ENCODE peak calls at places on chromosome 7, in six cellular contexts. One of them, this sample, is unnamed.

GRCh38 chr7:108605582-108606173 is 36.0 kb downstream of the DNAJB9 start:
- DNase-seq in cardiac fibroblast: no peak
- DNase-seq in astrocyte of the spinal cord: no peak
- DNase-seq in fibroblast of mammary gland: no peak
- DNase-seq in H7: no peak
- DNase-seq in adrenal gland: no peak
- DNase-seq in this sample: no peak

GRCh38 chr7:149729983-149730801 is 43.2 kb downstream of the ZNF467 start:
- DNase-seq in astrocyte of the spinal cord: no peak
- DNase-seq in adrenal gland: no peak
- DNase-seq in fibroblast of mammary gland: no peak
- DNase-seq in H7: no peak
- DNase-seq in cardiac fibroblast: no peak
- DNase-seq in this sample: peak

GRCh38 chr7:123979876-123980275 is 53.0 kb downstream of the TMEM229A start:
- DNase-seq in adrenal gland: no peak
- DNase-seq in cardiac fibroblast: peak
- DNase-seq in astrocyte of the spinal cord: peak
- DNase-seq in fibroblast of mammary gland: peak
- DNase-seq in H7: no peak
- DNase-seq in this sample: no peak

GRCh38 chr7:124349443-124349842 is 316.6 kb upstream of the TMEM229A start:
- DNase-seq in cardiac fibroblast: no peak
- DNase-seq in H7: no peak
- DNase-seq in adrenal gland: no peak
- DNase-seq in fibroblast of mammary gland: no peak
- DNase-seq in astrocyte of the spinal cord: no peak
- DNase-seq in this sample: no peak

GRCh38 chr7:111370002-111370401 is 192.3 kb downstream of the IMMP2L start:
- DNase-seq in fibroblast of mammary gland: no peak
- DNase-seq in cardiac fibroblast: no peak
- DNase-seq in H7: no peak
- DNase-seq in adrenal gland: no peak
- DNase-seq in astrocyte of the spinal cord: no peak
- DNase-seq in this sample: no peak

GRCh38 chr7:103447073-103447960 is 1.3 kb upstream of the SLC26A5 start:
- DNase-seq in adrenal gland: peak
- DNase-seq in H7: peak
- DNase-seq in fibroblast of mammary gland: peak
- DNase-seq in astrocyte of the spinal cord: peak
- DNase-seq in cardiac fibroblast: peak
- DNase-seq in this sample: no peak

GRCh38 chr7:139909379-139910050 is 80.5 kb downstream of the TBXAS1 start:
- DNase-seq in H7: no peak
- DNase-seq in cardiac fibroblast: peak
- DNase-seq in adrenal gland: no peak
- DNase-seq in fibroblast of mammary gland: peak
- DNase-seq in astrocyte of the spinal cord: peak
- DNase-seq in this sample: no peak

GRCh38 chr7:50339990-50340500 is 35.5 kb downstream of the IKZF1 start:
- DNase-seq in fibroblast of mammary gland: no peak
- DNase-seq in astrocyte of the spinal cord: no peak
- DNase-seq in H7: peak
- DNase-seq in adrenal gland: no peak
- DNase-seq in cardiac fibroblast: no peak
- DNase-seq in this sample: no peak

GRCh38 chr7:134548877-134549276 is at the start of gene AKR1B15:
- DNase-seq in cardiac fibroblast: peak
- DNase-seq in fibroblast of mammary gland: peak
- DNase-seq in adrenal gland: no peak
- DNase-seq in H7: no peak
- DNase-seq in astrocyte of the spinal cord: no peak
- DNase-seq in this sample: no peak

GRCh38 chr7:22664988-22665798 is 61.8 kb upstream of the IL6 start:
- DNase-seq in adrenal gland: no peak
- DNase-seq in H7: peak
- DNase-seq in astrocyte of the spinal cord: no peak
- DNase-seq in cardiac fibroblast: no peak
- DNase-seq in fibroblast of mammary gland: no peak
- DNase-seq in this sample: no peak

DNA sequence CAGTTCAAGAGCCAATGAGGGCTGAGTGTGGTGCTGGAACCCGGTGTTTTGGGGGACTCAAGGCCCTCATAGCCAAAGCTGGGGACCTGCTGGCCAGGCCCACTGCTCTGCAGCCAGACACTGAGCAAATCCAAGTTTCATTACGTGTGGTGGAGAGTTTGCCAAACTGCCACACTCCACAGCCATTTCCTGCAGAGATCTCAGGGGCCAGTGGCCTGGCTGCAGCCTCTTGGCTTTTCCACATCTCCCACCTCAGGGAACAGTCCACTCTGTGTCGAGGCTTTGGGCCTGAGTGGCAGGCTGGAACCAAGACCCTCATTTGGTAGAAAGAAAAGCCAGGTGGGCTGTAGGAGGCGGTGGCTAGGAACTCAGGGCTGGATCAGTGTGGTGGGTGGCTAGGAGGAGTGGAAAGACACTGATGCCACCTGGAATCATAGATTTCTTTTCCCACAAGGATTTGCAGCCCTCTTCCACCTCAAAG is 3.2 kb downstream of the HOXA11 start:
- DNase-seq in cardiac fibroblast: no peak
- DNase-seq in astrocyte of the spinal cord: no peak
- DNase-seq in fibroblast of mammary gland: no peak
- DNase-seq in H7: peak
- DNase-seq in adrenal gland: peak
- DNase-seq in this sample: no peak
- H3K4me3 ChIP-seq in cardiac fibroblast: no peak
- H3K4me3 ChIP-seq in astrocyte of the spinal cord: no peak
- H3K4me3 ChIP-seq in fibroblast of mammary gland: no peak
- H3K4me3 ChIP-seq in H7: no peak
- H3K4me3 ChIP-seq in adrenal gland: no peak
- H3K4me3 ChIP-seq in this sample: no peak

GRCh38 chr7:27236053-27236410 is 6.6 kb upstream of the EVX1 start:
- DNase-seq in fibroblast of mammary gland: no peak
- DNase-seq in astrocyte of the spinal cord: no peak
- DNase-seq in H7: no peak
- DNase-seq in adrenal gland: no peak
- DNase-seq in cardiac fibroblast: no peak
- DNase-seq in this sample: no peak
- H3K4me3 ChIP-seq in fibroblast of mammary gland: peak
- H3K4me3 ChIP-seq in astrocyte of the spinal cord: no peak
- H3K4me3 ChIP-seq in H7: peak
- H3K4me3 ChIP-seq in adrenal gland: no peak
- H3K4me3 ChIP-seq in cardiac fibroblast: no peak
- H3K4me3 ChIP-seq in this sample: peak

GRCh38 chr7:128102490-128103291 is 71.5 kb upstream of the LRRC4 start:
- DNase-seq in H7: no peak
- DNase-seq in fibroblast of mammary gland: no peak
- DNase-seq in adrenal gland: no peak
- DNase-seq in astrocyte of the spinal cord: no peak
- DNase-seq in cardiac fibroblast: peak
- DNase-seq in this sample: no peak
- H3K4me3 ChIP-seq in H7: no peak
- H3K4me3 ChIP-seq in fibroblast of mammary gland: no peak
- H3K4me3 ChIP-seq in adrenal gland: no peak
- H3K4me3 ChIP-seq in astrocyte of the spinal cord: no peak
- H3K4me3 ChIP-seq in cardiac fibroblast: no peak
- H3K4me3 ChIP-seq in this sample: no peak

GRCh38 chr7:19665399-19666008 is 43.3 kb downstream of the POLR1F start:
- DNase-seq in H7: no peak
- DNase-seq in fibroblast of mammary gland: peak
- DNase-seq in adrenal gland: no peak
- DNase-seq in cardiac fibroblast: peak
- DNase-seq in astrocyte of the spinal cord: peak
- DNase-seq in this sample: no peak

DNA sequence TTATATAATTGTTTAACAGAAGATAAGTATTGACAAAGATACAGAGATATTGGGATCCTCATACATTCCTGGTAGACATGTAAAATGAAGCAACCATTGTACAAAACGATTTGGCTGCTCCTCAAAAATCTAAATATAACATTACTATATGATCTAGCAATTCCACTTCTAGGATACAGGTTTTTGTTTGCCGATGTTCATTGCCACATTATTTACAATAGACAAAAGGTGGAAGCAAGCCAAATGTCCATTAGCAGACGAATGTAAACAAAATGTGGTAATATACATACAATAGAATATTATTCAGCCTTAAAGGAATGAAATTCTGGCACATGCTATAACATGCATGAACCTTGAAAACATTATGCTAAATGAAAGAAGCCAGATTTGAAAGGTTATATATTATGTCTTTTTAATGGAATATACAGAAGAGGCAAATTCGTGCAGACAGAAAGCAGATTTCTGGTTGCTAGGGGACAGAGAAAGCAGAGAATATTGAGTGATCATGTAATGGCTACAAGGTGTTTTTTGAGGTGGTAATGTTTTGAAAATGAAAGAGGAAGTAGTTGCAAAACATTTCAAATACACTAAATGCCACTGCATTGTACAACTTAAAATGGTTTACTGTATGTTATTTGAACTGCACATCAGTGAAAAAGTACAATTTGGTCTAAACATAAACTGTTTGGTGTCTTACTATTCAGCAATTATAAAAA is 44.9 kb downstream of the POLR1F start:
- DNase-seq in cardiac fibroblast: peak
- DNase-seq in adrenal gland: no peak
- DNase-seq in astrocyte of the spinal cord: no peak
- DNase-seq in H7: no peak
- DNase-seq in fibroblast of mammary gland: no peak
- DNase-seq in this sample: no peak
- H3K4me3 ChIP-seq in cardiac fibroblast: no peak
- H3K4me3 ChIP-seq in adrenal gland: no peak
- H3K4me3 ChIP-seq in astrocyte of the spinal cord: no peak
- H3K4me3 ChIP-seq in H7: no peak
- H3K4me3 ChIP-seq in fibroblast of mammary gland: no peak
- H3K4me3 ChIP-seq in this sample: no peak

GRCh38 chr7:47991270-47991669 is 11.9 kb upstream of the HUS1 start:
- DNase-seq in fibroblast of mammary gland: no peak
- DNase-seq in H7: no peak
- DNase-seq in adrenal gland: no peak
- DNase-seq in cardiac fibroblast: no peak
- DNase-seq in astrocyte of the spinal cord: no peak
- DNase-seq in this sample: no peak
- H3K4me3 ChIP-seq in fibroblast of mammary gland: no peak
- H3K4me3 ChIP-seq in H7: no peak
- H3K4me3 ChIP-seq in adrenal gland: no peak
- H3K4me3 ChIP-seq in cardiac fibroblast: no peak
- H3K4me3 ChIP-seq in astrocyte of the spinal cord: no peak
- H3K4me3 ChIP-seq in this sample: no peak

DNA sequence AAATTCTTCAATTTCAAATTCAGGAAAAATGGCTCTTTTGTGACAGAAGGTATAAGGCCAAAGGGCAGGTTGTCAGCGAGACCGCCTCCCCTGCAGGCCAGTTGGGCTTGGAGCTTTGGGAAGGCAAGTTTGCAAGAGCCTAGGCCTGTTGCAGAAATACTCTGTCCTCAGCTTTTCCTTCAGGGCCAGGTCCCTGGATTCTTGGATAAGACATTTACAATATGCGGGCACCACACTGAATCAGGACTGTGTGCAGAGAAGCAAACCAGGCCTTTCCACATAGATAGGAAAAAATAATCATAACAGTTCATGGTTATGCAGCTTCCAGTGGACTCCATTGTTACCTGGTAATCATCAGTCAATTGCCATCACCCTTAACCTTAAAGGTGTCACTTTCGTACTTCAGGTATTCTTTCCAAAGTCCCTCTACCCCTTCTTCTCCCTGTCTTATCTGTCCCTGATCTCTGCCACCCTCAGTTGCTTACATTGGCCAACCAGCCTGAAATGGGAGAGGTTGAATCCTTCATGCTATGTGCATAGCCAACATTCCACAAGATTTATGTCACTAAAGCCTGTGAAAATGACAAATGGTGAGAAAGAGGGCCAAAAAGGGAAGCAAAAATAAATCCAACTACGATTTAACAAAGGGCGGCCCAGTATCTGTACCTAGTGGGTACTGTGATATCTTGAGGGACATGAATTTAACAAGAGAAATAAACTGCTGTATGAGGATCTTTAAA is 304.5 kb upstream of the NFE2L3 start:
- DNase-seq in fibroblast of mammary gland: peak
- DNase-seq in H7: no peak
- DNase-seq in astrocyte of the spinal cord: peak
- DNase-seq in cardiac fibroblast: peak
- DNase-seq in adrenal gland: no peak
- DNase-seq in this sample: no peak
- H3K4me3 ChIP-seq in fibroblast of mammary gland: no peak
- H3K4me3 ChIP-seq in H7: no peak
- H3K4me3 ChIP-seq in astrocyte of the spinal cord: no peak
- H3K4me3 ChIP-seq in cardiac fibroblast: no peak
- H3K4me3 ChIP-seq in adrenal gland: no peak
- H3K4me3 ChIP-seq in this sample: no peak

DNA sequence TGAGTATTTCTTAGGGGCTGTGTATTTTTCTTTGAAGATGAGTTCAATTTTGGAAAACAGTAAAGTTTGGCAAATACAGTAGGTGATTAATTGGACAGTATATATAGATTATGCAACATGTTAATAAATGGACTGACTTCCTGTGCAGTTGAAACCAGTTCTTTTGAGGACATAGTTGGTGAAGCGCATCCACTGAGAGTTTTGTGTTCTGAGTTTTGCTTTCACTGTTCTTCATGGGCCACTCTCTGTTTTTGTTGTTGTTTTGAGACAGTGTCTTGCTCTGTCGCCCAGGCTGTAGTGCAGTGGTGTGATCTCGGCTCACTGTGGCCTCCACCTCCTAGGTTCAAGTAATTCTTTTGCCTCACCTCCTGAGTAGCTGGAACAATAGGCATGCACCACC is 109.0 kb downstream of the SDHAF3 start:
- DNase-seq in fibroblast of mammary gland: no peak
- DNase-seq in adrenal gland: no peak
- DNase-seq in astrocyte of the spinal cord: no peak
- DNase-seq in H7: no peak
- DNase-seq in cardiac fibroblast: no peak
- DNase-seq in this sample: no peak
- H3K4me3 ChIP-seq in fibroblast of mammary gland: no peak
- H3K4me3 ChIP-seq in adrenal gland: no peak
- H3K4me3 ChIP-seq in astrocyte of the spinal cord: no peak
- H3K4me3 ChIP-seq in H7: no peak
- H3K4me3 ChIP-seq in cardiac fibroblast: no peak
- H3K4me3 ChIP-seq in this sample: no peak

GRCh38 chr7:137992042-137992737 is 9.7 kb downstream of the CREB3L2 start:
- DNase-seq in adrenal gland: no peak
- DNase-seq in fibroblast of mammary gland: peak
- DNase-seq in H7: no peak
- DNase-seq in astrocyte of the spinal cord: peak
- DNase-seq in cardiac fibroblast: peak
- DNase-seq in this sample: no peak

GRCh38 chr7:137994091-137994688 is 7.7 kb downstream of the CREB3L2 start:
- DNase-seq in astrocyte of the spinal cord: no peak
- DNase-seq in cardiac fibroblast: peak
- DNase-seq in H7: no peak
- DNase-seq in fibroblast of mammary gland: no peak
- DNase-seq in adrenal gland: no peak
- DNase-seq in this sample: no peak

GRCh38 chr7:137990251-137990901 is 11.5 kb downstream of the CREB3L2 start:
- DNase-seq in H7: no peak
- DNase-seq in adrenal gland: peak
- DNase-seq in astrocyte of the spinal cord: peak
- DNase-seq in fibroblast of mammary gland: peak
- DNase-seq in cardiac fibroblast: peak
- DNase-seq in this sample: no peak

GRCh38 chr7:137992738-137993394 is 9.0 kb downstream of the CREB3L2 start:
- DNase-seq in cardiac fibroblast: peak
- DNase-seq in fibroblast of mammary gland: peak
- DNase-seq in adrenal gland: peak
- DNase-seq in H7: no peak
- DNase-seq in astrocyte of the spinal cord: peak
- DNase-seq in this sample: peak

GRCh38 chr7:137993395-137993743 is 8.5 kb downstream of the CREB3L2 start:
- DNase-seq in fibroblast of mammary gland: no peak
- DNase-seq in H7: no peak
- DNase-seq in cardiac fibroblast: no peak
- DNase-seq in astrocyte of the spinal cord: no peak
- DNase-seq in adrenal gland: no peak
- DNase-seq in this sample: no peak
- H3K4me3 ChIP-seq in fibroblast of mammary gland: no peak
- H3K4me3 ChIP-seq in H7: no peak
- H3K4me3 ChIP-seq in cardiac fibroblast: no peak
- H3K4me3 ChIP-seq in astrocyte of the spinal cord: no peak
- H3K4me3 ChIP-seq in adrenal gland: no peak
- H3K4me3 ChIP-seq in this sample: no peak

This sample was measured in right cardiac atrium.